ENCODE peak calls at places on chromosomes 4 and X, in nine cellular contexts. S is AG04450; N is GM20000; H is hepatocyte; Z is tibial nerve; I is progenitor cell of endocrine pancreas; W is CD8-positive, alpha-beta T cell; V is bronchial epithelial cell; Y is fibroblast of mammary gland. A is an unnamed sample.

GRCh38 chrX:12441376-12442128 is 303.3 kb downstream of the FRMPD4 start:
- DNase-seq in S (peak), N (no peak), H (no peak), Z (no peak), I (no peak), W (no peak), V (peak), Y (peak), A (peak)

GRCh38 chrX:71543316-71543715 is 10.4 kb downstream of the OGT start:
- DNase-seq in S (no peak), N (no peak), H (peak), Z (no peak), I (no peak), W (no peak), V (peak), Y (peak), A (no peak)

GRCh38 chr4:39469429-39470077 is 10.7 kb downstream of the LIAS start:
- DNase-seq in S (peak), N (peak), H (peak), Z (no peak), I (peak), W (no peak), V (peak), Y (peak), A (peak)

GRCh38 chrX:43581167-43581566 is 74.9 kb upstream of the MAOA start:
- DNase-seq in S (no peak), N (no peak), H (no peak), Z (no peak), I (no peak), W (no peak), V (peak), Y (no peak), A (no peak)

GRCh38 chr4:26729547-26729946 is 131.1 kb upstream of the STIM2 start:
- DNase-seq in S (no peak), N (no peak), H (no peak), Z (no peak), I (no peak), W (no peak), V (no peak), Y (no peak), A (no peak)

GRCh38 chrX:119502727-119503483 is 34.7 kb downstream of the SLC25A5 start:
- DNase-seq in S (no peak), N (no peak), H (peak), Z (no peak), I (no peak), W (no peak), V (peak), Y (peak), A (no peak)

GRCh38 chr4:133129237-133129636 is 19.9 kb upstream of the PCDH10 start:
- DNase-seq in S (no peak), N (no peak), H (no peak), Z (no peak), I (no peak), W (no peak), V (no peak), Y (no peak), A (no peak)

GRCh38 chrX:110125435-110125834 is 122.5 kb downstream of the TMEM164 start:
- DNase-seq in S (no peak), N (no peak), H (peak), Z (no peak), I (peak), W (no peak), V (no peak), Y (no peak), A (no peak)

GRCh38 chr4:14841801-14842748 is 160.2 kb upstream of the CPEB2 start:
- DNase-seq in S (no peak), N (no peak), H (no peak), Z (no peak), I (no peak), W (no peak), V (peak), Y (no peak), A (no peak)

GRCh38 chr4:23680616-23681518 is 209.0 kb downstream of the PPARGC1A start:
- DNase-seq in S (no peak), N (no peak), H (no peak), Z (no peak), I (no peak), W (no peak), V (no peak), Y (peak), A (no peak)

GRCh38 chr4:55127521-55127920 is 2.1 kb upstream of the KDR start:
- DNase-seq in S (no peak), N (no peak), H (no peak), Z (no peak), I (no peak), W (no peak), V (no peak), Y (no peak), A (no peak)

GRCh38 chr4:177119021-177119461 is 190.6 kb upstream of the NEIL3 start:
- DNase-seq in S (no peak), N (no peak), H (no peak), Z (no peak), I (no peak), W (no peak), V (no peak), Y (peak), A (no peak)

GRCh38 chr4:69858683-69859082 is 1.3 kb downstream of the SULT1E1 start:
- DNase-seq in S (no peak), N (no peak), H (peak), Z (no peak), I (no peak), W (no peak), V (peak), Y (peak), A (no peak)

GRCh38 chr4:112357453-112357852 is 60.3 kb downstream of the ALPK1 start:
- DNase-seq in S (no peak), N (no peak), H (no peak), Z (no peak), I (no peak), W (no peak), V (no peak), Y (no peak), A (no peak)

GRCh38 chr4:99763635-99764101 is 53.0 kb upstream of the DAPP1 start:
- DNase-seq in S (peak), N (no peak), H (peak), Z (no peak), I (no peak), W (no peak), V (peak), Y (peak), A (peak)

GRCh38 chr4:79198886-79199591 is 126.8 kb downstream of the NAA11 start:
- DNase-seq in S (no peak), N (no peak), H (no peak), Z (no peak), I (no peak), W (no peak), V (no peak), Y (no peak), A (no peak)

GRCh38 chr4:76954489-76954888 is 4.9 kb downstream of the SEPTIN11 start:
- DNase-seq in S (no peak), N (no peak), H (no peak), Z (no peak), I (no peak), W (no peak), V (no peak), Y (no peak), A (no peak)

GRCh38 chr4:48909697-48910096 is 3.1 kb upstream of the OCIAD2 start:
- DNase-seq in S (peak), N (no peak), H (peak), Z (no peak), I (no peak), W (peak), V (peak), Y (peak), A (peak)

GRCh38 chrX:275967-276587 is 5.1 kb upstream of the PLCXD1 start:
- DNase-seq in S (no peak), N (peak), H (peak), Z (peak), I (no peak), W (peak), V (peak), Y (peak), A (no peak)

GRCh38 chr4:147829401-147830101 is 97.7 kb downstream of the ARHGAP10 start:
- DNase-seq in S (no peak), N (no peak), H (peak), Z (no peak), I (no peak), W (no peak), V (peak), Y (peak), A (no peak)

GRCh38 chr4:7876096-7876993 is 63.3 kb downstream of the AFAP1 start:
- DNase-seq in S (no peak), N (no peak), H (no peak), Z (no peak), I (no peak), W (peak), V (no peak), Y (peak), A (no peak)

DNA sequence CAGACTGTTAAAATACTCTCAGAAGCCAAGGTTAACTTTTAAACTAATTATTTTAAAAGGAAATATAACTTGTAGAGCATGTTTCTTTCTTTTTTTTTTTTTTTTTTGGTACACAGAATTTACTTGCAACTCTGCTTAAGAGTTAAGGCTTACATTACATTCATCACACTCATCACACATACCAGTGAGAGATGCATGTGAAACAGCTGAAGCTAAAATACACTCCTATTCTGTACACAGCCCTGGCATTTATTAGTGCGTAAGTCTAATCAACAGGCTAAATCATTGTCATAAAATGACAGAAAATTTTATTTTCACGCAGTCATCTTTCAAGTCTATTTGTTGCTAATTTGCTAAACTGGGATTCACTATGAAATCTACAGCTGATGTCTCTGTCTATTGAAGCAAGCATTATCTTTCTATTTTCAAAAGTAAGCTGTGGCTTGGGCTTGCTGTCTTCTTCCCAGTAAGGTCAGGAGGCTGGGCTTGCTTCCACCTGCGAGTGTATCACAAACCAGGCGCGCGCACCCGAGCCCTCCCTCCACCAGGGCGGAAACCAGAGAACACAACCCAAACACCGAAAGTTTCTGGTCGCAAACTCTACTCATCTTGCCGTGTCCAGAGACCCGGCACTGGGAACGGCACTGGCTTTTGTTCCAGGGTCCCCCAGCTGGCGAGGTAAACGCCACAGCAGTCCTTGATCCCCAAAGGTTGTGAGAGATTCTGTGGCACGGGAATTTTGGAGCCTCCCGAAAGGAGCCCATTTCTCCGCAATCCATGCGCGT is 3.9 kb downstream of the MAML3 start:
- DNase-seq in S (no peak), N (peak), H (peak), Z (peak), I (peak), W (peak), V (peak), Y (peak), A (no peak)
- TF ChIP-seq CTCF in S (peak), N (no peak), H (no peak), Z (no peak), I (peak), W (no peak), V (no peak), Y (no peak), A (no peak)

GRCh38 chrX:104307341-104307740 is 52.6 kb upstream of the ESX1 start:
- DNase-seq in S (no peak), N (no peak), H (no peak), Z (no peak), I (no peak), W (no peak), V (no peak), Y (no peak), A (no peak)

GRCh38 chrX:104309169-104309568 is 54.4 kb upstream of the ESX1 start:
- DNase-seq in S (no peak), N (no peak), H (no peak), Z (no peak), I (no peak), W (no peak), V (no peak), Y (no peak), A (no peak)

GRCh38 chrX:104310657-104311056 is 55.9 kb upstream of the ESX1 start:
- DNase-seq in S (no peak), N (no peak), H (no peak), Z (no peak), I (no peak), W (no peak), V (no peak), Y (peak), A (no peak)

GRCh38 chrX:104306180-104306579 is 51.4 kb upstream of the ESX1 start:
- DNase-seq in S (no peak), N (no peak), H (no peak), Z (no peak), I (no peak), W (no peak), V (no peak), Y (no peak), A (no peak)

DNA sequence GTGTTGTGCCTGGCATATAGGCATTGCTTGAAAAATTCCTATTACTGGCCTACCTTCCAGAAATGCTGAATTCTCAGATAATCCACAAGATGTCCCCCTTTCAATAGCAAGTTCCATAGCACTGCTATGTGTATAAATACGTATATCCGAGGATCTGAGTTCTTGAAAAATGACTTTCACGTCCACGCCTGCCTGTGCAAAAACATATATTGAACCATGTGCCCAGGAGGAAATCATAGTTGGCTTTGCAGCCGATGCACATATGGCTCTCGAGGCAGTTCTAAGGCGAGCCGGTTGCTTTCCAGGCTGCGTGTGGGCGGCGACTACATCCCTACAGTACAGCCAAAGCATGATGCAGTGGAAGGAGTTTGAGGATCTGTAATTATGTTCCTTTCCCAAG is 55.4 kb upstream of the ESX1 start:
- DNase-seq in S (no peak), N (no peak), H (no peak), Z (no peak), I (no peak), W (no peak), V (peak), Y (peak), A (no peak)
- TF ChIP-seq CTCF in S (peak), N (no peak), H (peak), Z (no peak), I (peak), W (no peak), V (peak), Y (peak), A (peak)

DNA sequence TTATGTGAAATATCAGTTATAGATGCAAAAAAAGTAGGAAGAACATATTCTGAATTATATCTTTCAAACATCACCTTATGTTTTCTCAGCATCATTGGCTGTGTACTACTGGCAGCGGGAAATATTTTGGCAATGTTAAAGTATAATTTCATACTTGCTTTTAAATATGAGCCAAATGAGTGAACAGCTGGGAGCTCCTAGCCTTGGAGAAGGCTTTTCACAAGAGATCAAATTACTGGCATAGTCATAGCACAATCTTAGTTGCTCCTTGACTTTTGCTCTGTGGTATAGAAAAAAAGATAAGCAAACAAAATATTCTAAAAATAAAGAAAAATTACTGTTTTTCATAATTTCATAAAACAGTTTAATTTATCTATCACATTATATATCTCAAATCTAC is 1575.8 kb upstream of the PABPC4L start:
- DNase-seq in S (no peak), N (no peak), H (no peak), Z (no peak), I (no peak), W (no peak), V (no peak), Y (no peak), A (no peak)
- TF ChIP-seq CTCF in S (no peak), N (no peak), H (no peak), Z (no peak), I (no peak), W (no peak), V (no peak), Y (no peak), A (no peak)

DNA sequence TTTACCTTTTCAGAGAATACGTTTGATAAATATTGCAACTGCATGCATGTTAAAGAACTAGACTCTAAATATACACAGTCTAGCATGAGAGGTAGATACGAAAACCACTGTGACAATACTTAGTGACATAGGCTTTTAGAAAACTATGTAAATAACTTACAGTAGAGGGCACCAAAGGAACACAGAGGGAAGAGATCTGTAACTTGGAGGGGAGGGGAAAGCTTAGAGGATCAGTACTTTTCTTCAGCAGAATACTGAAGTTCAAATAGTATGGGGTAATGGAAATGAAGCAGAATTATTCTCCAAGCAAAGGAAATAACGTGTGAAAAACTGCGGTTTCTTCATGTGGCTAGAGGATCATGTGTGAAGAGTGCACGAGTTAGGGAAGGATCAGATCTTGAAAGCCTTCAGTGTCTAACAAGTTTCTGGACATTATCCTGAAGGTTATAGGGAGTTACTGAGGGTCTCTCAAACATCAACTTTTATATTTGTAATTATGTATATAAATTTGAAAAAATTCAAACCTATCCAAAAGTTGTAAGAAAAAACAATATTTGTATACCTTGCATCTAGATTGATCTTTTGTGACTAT is 264.3 kb downstream of the NPFFR2 start:
- DNase-seq in S (peak), N (peak), H (peak), Z (no peak), I (no peak), W (no peak), V (peak), Y (peak), A (peak)
- TF ChIP-seq CTCF in S (peak), N (no peak), H (peak), Z (peak), I (peak), W (no peak), V (peak), Y (peak), A (peak)

GRCh38 chr4:109879081-109879480 is 31.2 kb downstream of the LRIT3 start:
- DNase-seq in S (no peak), N (no peak), H (no peak), Z (no peak), I (no peak), W (no peak), V (no peak), Y (no peak), A (no peak)
- TF ChIP-seq CTCF in S (no peak), N (no peak), H (no peak), Z (no peak), I (no peak), W (no peak), V (no peak), Y (no peak), A (no peak)

DNA sequence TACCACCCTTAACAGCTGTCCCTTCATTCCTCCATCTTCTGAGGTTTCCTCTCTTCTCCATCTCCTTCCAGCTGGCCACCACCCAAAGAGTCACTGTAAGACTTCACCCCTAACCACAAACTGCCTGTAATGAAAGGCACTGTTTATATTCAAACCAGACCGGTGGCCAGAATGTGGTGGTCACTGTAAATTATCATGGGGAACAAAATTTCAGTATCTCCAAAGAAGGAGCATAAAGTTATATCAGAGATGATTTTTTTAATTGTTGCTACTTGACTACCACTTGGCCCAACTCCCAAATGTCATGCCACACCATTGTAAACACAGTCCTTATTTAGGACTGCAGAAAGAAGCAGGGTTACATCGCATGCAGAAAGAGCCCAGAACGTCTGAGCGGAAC is 44.8 kb downstream of the SMARCA1 start:
- DNase-seq in S (no peak), N (no peak), H (no peak), Z (no peak), I (no peak), W (no peak), V (no peak), Y (peak), A (no peak)
- TF ChIP-seq CTCF in S (no peak), N (no peak), H (no peak), Z (no peak), I (no peak), W (no peak), V (no peak), Y (no peak), A (no peak)

DNA sequence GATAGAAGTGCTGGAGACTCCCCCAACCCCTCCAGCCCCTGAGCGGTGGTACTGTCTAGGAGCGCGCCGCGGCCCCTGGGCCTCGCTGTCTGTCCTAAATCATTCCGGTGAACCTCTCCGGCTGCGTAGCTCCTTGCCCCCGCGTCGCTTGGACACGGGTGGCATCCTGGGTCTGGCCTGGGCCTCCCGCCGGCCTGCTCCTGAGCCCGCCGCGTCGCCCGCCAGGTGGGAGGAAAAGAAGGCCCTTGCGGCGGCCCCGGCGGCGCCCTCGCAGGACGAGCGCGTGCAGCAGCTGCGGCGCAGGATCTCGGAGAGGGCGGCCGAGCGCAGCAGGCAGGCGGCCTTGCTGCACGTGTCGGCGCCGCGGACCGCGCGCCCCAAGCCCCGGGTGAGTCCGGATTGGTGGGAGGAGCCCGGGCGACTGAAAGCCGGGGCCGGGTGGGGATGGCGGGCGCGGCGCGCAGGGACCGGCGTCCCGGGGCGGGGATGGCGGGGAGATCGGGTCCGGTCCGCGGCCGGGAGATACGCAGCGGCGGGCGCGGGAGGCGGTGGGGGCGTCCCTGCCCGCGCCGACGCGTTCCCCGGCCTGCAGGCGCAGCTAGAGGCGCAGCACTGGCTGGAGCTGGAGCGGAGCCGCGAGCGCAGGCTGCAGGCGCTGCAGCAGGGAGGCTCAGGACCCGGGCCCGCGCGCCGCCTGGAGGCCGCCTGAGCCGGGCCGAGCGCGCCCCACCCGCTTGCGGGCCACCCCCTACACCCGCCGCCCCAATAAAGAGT is 6.5 kb upstream of the RNF4 start:
- DNase-seq in S (peak), N (peak), H (peak), Z (peak), I (peak), W (peak), V (peak), Y (peak), A (no peak)
- TF ChIP-seq CTCF in S (peak), N (peak), H (peak), Z (peak), I (peak), W (peak), V (peak), Y (no peak), A (peak)

A was measured in AG04449.